ENCODE peak calls at places on chromosomes 4 and X, in five cellular contexts. H is K562, G is HepG2, I is H1, E is GM12878. N is an unnamed sample.
A peak's percentile ranks its signal among the peaks of the same experiment; 100 is the strongest.

GRCh38 chr4:142016031-142016430 is 379.6 kb downstream of the IL15 start:
- DNase-seq in H (no peak), G (no peak), I (no peak), E (peak; percentile 0), N (no peak)

GRCh38 chr4:53748328-53748772 is 157.1 kb upstream of the LNX1 start:
- DNase-seq in H (no peak), G (no peak), I (no peak), E (peak; percentile 96), N (no peak)

GRCh38 chr4:76546282-76547166 is 111.5 kb downstream of the SHROOM3 start:
- DNase-seq in H (no peak), G (no peak), I (no peak), E (no peak), N (no peak)

GRCh38 chr4:181008164-181008563 is 1235.0 kb upstream of the TENM3 start:
- DNase-seq in H (no peak), G (peak; percentile 12), I (no peak), E (no peak), N (no peak)

GRCh38 chr4:164977243-164978164 is at the start of gene TRIM61:
- DNase-seq in H (no peak), G (no peak), I (no peak), E (peak; percentile 54), N (no peak)

GRCh38 chrX:68748030-68748429 is 80.8 kb upstream of the EFNB1 start:
- DNase-seq in H (no peak), G (no peak), I (no peak), E (no peak), N (no peak)

GRCh38 chr4:18214656-18215055 is 193.1 kb upstream of the LCORL start:
- DNase-seq in H (no peak), G (no peak), I (no peak), E (no peak), N (no peak)

GRCh38 chr4:166493828-166494432 is 620.9 kb downstream of the TLL1 start:
- DNase-seq in H (no peak), G (no peak), I (no peak), E (no peak), N (no peak)

GRCh38 chr4:55272576-55272975 is 73.5 kb upstream of the SRD5A3 start:
- DNase-seq in H (no peak), G (no peak), I (no peak), E (no peak), N (no peak)

GRCh38 chr4:86233681-86234080 is 126.2 kb downstream of the MAPK10 start:
- DNase-seq in H (no peak), G (no peak), I (no peak), E (no peak), N (no peak)

GRCh38 chrX:152913354-152913753 is 15.5 kb downstream of the ZNF185 start:
- DNase-seq in H (no peak), G (no peak), I (no peak), E (no peak), N (no peak)

GRCh38 chr4:122073615-122074014 is 78.5 kb upstream of the BLTP1 start:
- DNase-seq in H (no peak), G (no peak), I (no peak), E (no peak), N (no peak)

GRCh38 chrX:134480061-134480460 is 20.1 kb downstream of the HPRT1 start:
- DNase-seq in H (no peak), G (no peak), I (no peak), E (no peak), N (no peak)

GRCh38 chr4:47686294-47686872 is 151.5 kb downstream of the CORIN start:
- DNase-seq in H (peak; percentile 58), G (peak; percentile 35), I (peak; percentile 19), E (peak; percentile 13), N (peak; percentile 43)

GRCh38 chr4:113701156-113701555 is 60.4 kb downstream of the CAMK2D start:
- DNase-seq in H (no peak), G (peak; percentile 32), I (no peak), E (no peak), N (no peak)

DNA sequence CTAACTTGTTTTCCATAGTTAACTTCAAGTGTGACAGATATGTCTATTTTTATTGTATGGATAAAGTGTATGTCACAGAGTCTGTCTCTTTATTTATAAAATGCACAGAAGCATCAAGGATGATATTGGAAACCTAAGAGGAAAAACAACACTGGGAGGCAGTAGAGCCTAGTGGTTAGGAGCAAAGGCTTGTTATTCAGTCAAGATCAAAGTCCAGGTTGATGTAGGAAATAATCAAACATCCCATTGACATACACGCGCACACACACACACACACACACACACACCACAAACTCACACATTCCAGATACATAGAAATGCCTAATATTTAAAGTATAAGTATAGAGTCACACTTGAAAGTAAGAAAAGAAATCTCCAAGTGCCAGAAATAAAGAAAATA is 206.8 kb downstream of the CHRDL1 start:
- DNase-seq in H (no peak), G (no peak), I (no peak), E (no peak), N (no peak)
- TF ChIP-seq SRF in H (no peak), G (no peak), I (no peak), E (no peak), N (no peak)

DNA sequence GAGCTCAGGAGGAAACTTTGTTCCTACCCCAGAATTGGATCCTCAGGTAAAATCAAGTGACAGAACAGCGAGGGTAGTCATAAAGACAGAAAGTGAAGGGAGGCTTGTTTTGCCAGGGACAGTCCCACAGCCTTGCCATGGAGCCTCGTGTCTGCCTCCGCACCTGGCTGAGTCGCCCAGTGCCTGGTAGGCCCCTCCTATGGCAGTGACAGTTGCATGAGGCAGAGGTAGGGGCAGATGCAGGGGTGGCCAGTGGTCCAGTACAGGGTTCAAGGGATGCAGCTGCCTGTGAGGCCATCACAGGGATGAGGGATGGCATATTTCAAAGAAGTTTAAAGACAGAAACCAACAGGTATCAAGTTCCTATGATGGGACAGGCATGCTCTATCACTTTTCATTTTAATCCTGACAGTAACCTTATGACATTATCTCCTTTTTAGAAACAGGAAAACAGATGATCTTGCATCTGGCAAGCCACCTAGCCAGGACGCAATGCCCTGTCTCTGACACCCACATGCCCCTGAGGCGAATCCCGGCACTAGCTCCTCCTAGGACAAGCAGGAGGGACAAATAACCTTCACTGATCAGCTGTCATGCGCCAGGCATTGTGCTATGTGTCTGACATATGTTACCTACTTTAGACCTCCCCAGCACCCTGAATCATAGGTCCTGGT is 127.4 kb upstream of the ENPP6 start:
- DNase-seq in H (no peak), G (no peak), I (no peak), E (no peak), N (no peak)
- TF ChIP-seq SRF in H (no peak), G (no peak), I (no peak), E (no peak), N (no peak)

GRCh38 chrX:56068274-56068758 is 163.8 kb upstream of the KLF8 start:
- DNase-seq in H (no peak), G (no peak), I (no peak), E (no peak), N (no peak)

GRCh38 chrX:56066016-56066415 is 166.1 kb upstream of the KLF8 start:
- DNase-seq in H (no peak), G (no peak), I (no peak), E (peak; percentile 57), N (no peak)

GRCh38 chrX:56069299-56069941 is 162.7 kb upstream of the KLF8 start:
- DNase-seq in H (no peak), G (no peak), I (no peak), E (no peak), N (no peak)
- TF ChIP-seq SRF in H (no peak), G (no peak), I (no peak), E (no peak), N (no peak)

DNA sequence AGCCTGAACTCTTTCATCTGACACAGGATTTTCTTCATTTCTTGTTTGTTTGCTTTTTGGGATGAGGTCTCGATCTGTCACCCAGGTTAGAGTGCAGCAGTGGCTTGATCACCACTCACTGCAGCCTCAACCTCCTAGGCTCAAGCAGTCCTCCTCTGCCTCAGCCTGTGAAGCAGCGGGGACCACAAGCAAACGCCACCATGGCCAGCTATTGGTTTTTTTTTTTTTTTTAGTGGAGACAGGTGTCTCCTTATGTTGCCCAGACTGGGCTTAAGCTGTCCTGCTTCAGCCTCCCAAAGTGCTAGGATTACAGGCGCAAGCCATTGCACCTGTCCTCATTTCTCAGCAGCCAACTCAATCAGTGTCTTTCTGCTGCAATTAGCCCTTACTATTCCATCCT is 10.3 kb downstream of the SPRY1 start:
- DNase-seq in H (no peak), G (no peak), I (no peak), E (no peak), N (no peak)
- TF ChIP-seq SRF in H (no peak), G (no peak), I (no peak), E (no peak), N (no peak)

N was measured in HCT116.